ENCODE peak calls at places on chromosome 11, in four cellular contexts. I, C, K and W are unnamed samples.

GRCh38 chr11:122584670-122585069 is 70.9 kb upstream of the UBASH3B start:
- DNase-seq in I (no peak), C (no peak), K (no peak), W (no peak)

GRCh38 chr11:120267319-120267718 is 27.4 kb downstream of the POU2F3 start:
- DNase-seq in I (no peak), C (no peak), K (no peak), W (no peak)

GRCh38 chr11:61551630-61552029 is 29.2 kb downstream of the SYT7 start:
- DNase-seq in I (peak), C (no peak), K (no peak), W (no peak)

GRCh38 chr11:12109591-12110196 is 696 bp upstream of the MICAL2 start:
- DNase-seq in I (no peak), C (peak), K (no peak), W (no peak)

GRCh38 chr11:18730020-18730419 is 4.0 kb upstream of the IGSF22 start:
- DNase-seq in I (no peak), C (no peak), K (no peak), W (no peak)

GRCh38 chr11:35588627-35589026 is 29.6 kb upstream of the FJX1 start:
- DNase-seq in I (no peak), C (no peak), K (no peak), W (no peak)

GRCh38 chr11:20008190-20008801 is 152.0 kb downstream of the DBX1 start:
- DNase-seq in I (no peak), C (no peak), K (no peak), W (no peak)

GRCh38 chr11:133905677-133906156 is 51.1 kb downstream of the IGSF9B start:
- DNase-seq in I (no peak), C (no peak), K (no peak), W (no peak)

GRCh38 chr11:64996710-64997380 is at the start of gene BATF2:
- DNase-seq in I (peak), C (peak), K (no peak), W (peak)

GRCh38 chr11:127612602-127613001 is 612.0 kb upstream of the KIRREL3 start:
- DNase-seq in I (no peak), C (no peak), K (no peak), W (no peak)

GRCh38 chr11:128697645-128698174 is 3.8 kb downstream of the FLI1 start:
- DNase-seq in I (no peak), C (no peak), K (no peak), W (no peak)

GRCh38 chr11:57336111-57336666 is 497 bp upstream of the SSRP1 start:
- DNase-seq in I (no peak), C (no peak), K (no peak), W (no peak)

GRCh38 chr11:72899238-72899637 is 85.0 kb downstream of the ATG16L2 start:
- DNase-seq in I (no peak), C (no peak), K (no peak), W (no peak)

GRCh38 chr11:88534185-88534584 is 196.6 kb upstream of the CTSC start:
- DNase-seq in I (no peak), C (no peak), K (no peak), W (peak)

GRCh38 chr11:14499178-14499559 is 442 bp downstream of the COPB1 start:
- DNase-seq in I (no peak), C (peak), K (no peak), W (peak)

GRCh38 chr11:702731-703461 is 3.1 kb upstream of the EPS8L2 start:
- DNase-seq in I (no peak), C (no peak), K (no peak), W (no peak)

GRCh38 chr11:587978-588380 is 11.7 kb downstream of the PHRF1 start:
- DNase-seq in I (no peak), C (peak), K (no peak), W (peak)

GRCh38 chr11:21865541-21865940 is 327.3 kb upstream of the ANO5 start:
- DNase-seq in I (no peak), C (no peak), K (no peak), W (no peak)

GRCh38 chr11:74169736-74170458 is 905 bp downstream of the C2CD3 start:
- DNase-seq in I (no peak), C (peak), K (no peak), W (no peak)

DNA sequence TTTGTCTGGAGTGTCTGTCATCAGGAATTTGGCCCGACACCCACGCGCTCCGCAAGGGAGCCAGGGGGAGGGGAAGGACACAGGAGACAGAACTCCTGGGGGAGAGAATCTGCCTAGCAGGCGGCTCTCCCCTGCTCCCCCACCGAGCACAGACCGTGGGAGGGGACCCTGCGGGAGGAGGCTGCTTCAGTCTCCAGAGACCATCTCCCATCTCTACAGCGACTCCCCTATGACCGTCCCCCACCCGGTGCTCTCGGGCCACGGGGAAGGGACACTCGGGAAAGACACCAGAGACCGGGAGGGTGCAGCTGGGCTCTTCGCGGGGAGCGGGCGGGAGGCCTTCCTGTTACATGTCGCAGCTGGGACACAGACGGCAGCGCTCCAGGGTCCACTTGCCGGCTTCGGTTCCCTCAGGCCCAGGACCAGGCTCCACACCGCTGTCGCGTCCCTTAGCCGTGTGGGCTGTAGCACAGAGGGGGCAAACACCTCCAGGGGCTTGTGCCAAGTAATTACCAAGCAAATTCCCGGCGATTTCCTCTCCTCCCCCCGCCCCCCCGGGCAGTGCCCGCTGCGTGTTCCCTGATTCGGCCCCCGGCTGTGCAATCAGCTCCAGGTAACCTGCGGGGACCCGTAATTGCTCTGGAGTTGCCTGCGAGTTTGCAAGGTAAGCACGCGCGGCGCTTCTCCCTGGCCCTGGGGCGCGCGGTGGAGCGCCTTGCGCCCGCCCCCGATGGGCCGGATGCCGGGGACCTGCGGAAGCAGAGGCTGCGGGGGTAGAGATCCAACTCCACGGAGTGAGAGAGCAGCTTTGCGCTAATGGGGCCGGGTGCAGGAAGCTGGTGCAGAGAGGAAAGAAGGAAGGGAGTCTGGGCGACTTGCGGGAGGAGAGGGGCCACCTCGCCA is 155.1 kb upstream of the CADM1 start:
- DNase-seq in I (no peak), C (no peak), K (no peak), W (no peak)
- TF ChIP-seq ZBTB33 in I (no peak), C (no peak), K (no peak), W (no peak)

GRCh38 chr11:41985799-41986198 is 526.3 kb upstream of the LRRC4C start:
- DNase-seq in I (no peak), C (no peak), K (no peak), W (no peak)
- TF ChIP-seq ZNF274 in I (no peak), C (no peak), K (no peak), W (no peak)

DNA sequence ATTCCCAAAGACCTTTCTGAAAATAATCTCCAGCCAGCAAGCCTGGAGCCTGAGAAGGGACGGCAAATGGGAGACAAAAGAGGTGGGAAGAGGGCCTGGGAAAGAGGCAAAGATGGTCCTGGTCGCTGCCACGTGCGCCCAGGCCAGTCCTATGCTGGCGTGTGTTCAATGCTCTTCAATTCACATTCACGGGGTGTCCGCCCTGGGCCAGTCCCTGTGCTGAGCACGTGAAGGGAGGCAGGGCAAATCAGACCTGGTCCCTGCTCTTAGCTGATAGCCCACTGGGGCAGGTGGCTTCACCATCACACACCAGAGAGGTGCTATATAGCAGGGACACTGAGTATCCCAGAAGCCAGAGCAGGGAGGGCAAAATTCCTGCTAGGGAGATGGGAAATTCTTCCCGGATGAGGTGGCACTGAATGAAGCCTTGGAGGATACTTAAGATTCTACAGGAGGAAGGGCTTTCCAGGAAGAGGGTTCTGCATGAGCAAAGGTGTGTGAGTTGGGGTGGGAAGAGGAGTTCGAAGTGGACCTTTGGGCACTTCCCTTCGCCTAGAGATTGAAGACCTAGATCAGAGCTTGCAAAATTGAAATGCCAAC is 148.2 kb downstream of the CHST1 start:
- DNase-seq in I (no peak), C (no peak), K (no peak), W (no peak)
- TF ChIP-seq ZBTB33 in I (no peak), C (no peak), K (no peak), W (no peak)

DNA sequence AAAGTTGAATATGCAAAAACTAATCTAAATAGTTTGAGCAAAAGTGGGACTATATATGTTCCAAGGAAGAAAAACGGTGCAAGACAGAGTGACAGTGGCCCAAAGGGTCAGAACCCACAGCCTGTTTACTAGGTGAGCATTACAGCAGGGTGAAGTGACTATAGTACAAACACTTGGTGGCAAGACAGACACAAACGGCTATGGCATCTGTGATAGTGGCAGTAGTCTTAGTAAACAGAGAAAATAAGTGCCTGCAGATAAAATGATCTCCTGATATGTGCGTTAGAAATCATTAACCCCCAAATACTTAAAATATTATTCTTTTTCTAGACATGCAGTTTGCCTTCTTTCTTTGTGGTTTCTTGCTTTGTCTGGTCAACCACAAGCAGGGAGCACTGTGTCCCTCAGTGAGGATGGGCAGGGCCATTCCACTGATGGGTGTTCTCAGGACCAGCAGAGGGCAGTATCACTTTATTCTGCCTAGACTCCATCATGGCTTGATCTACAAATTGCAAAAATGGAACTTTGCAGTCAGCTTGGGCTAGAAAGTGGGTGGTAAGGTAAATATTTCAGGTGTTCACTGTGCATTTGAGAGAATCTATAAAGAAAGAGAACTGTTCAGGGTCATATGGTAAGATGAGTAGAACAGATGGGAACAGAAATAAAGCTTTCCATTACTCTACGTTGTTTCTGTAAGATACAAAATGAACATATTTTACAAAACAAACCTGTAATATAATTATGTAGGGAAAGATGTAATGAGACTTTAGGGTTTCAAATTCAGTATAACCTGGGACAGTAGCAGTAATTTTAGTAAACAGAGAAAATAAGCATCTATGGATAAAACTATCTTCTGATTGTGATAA is 198.2 kb downstream of the SWAP70 start:
- DNase-seq in I (peak), C (peak), K (peak), W (peak)
- TF ChIP-seq ZNF274 in I (no peak), C (no peak), K (no peak), W (no peak)

DNA sequence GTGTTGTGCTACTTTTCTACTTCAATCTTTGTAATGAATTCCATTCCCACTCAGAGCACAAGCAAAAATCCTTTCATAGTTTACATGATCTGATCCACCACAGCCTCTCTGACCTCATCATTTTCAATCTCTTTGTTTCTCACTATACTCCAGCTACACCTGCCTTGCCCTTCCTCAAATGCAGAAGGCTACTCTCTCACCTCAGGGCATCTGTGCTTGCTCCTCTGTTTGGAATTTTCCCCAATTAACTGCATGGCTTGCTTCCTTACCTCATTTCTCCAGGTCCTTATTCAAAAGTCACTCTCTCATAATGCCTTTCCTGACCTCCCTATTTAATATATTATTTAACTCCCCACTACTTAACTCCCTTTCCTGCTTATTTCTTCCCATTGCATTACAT is 100.6 kb upstream of the OLFML1 start:
- DNase-seq in I (no peak), C (no peak), K (no peak), W (no peak)
- TF ChIP-seq ZBTB33 in I (no peak), C (no peak), K (no peak), W (no peak)

DNA sequence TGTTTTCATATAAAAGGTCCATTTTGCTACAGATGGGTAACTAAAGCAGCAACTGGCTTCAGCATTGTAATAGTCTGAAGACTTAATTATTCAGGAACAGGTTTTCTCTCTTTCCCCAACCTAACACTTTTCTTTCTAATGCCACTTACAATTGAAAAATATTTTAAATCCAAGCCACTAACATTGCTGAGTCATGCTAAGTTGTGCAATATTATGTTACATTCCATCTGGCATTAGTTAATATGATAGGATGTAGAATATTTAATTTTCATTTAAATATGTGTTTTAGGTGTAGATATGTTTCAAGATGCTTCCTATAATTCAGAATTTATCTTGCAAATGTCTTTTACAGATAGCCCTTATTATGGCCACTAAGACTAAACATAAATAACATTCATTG is 98.6 kb downstream of the KIF18A start:
- DNase-seq in I (no peak), C (no peak), K (no peak), W (no peak)
- TF ChIP-seq ZNF274 in I (no peak), C (no peak), K (no peak), W (no peak)

DNA sequence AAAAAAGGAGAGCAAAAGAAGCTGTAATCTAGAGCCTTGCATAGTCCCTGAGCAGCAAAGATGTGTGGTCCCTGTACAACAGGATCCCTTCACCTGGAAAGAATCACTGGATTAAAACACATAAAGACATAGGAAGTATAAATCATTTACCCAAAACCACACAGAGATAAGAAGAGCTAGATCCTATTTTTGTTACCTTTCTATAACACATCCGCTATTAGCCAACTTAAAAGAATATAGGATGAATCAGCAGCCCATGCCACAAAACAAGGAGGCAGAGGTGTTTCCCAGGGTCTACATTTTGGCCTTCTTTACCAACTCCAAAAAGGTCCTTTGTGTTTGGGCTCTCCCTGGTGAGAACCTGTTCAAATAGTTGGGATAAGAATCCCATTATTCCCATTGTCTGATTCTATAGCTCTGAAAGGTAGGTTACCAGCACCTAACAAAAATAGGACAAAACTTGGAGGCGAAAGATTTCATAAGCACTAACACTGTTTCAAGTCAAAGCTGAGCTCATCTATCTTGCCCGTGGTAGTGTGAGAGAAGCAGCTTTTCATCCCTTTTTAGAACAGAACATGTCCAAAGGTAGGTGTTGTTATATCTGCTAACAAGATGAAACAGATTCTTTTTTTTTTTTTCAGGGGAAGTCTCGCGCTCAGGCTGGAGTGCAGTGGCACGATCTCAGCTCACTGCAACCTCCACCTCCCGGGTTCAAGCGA is 26.8 kb downstream of the PAK1 start:
- DNase-seq in I (no peak), C (no peak), K (no peak), W (peak)
- TF ChIP-seq ZBTB33 in I (no peak), C (no peak), K (peak), W (no peak)

GRCh38 chr11:129947474-129947873 is 52.1 kb upstream of the NFRKB start:
- DNase-seq in I (no peak), C (no peak), K (no peak), W (no peak)
- TF ChIP-seq ZNF274 in I (no peak), C (no peak), K (no peak), W (no peak)